ENCODE peak calls at places on chromosomes 16 and 17, in four cellular contexts. X, G, H and C are unnamed samples.

GRCh38 chr16:66400503-66401380 is 26.4 kb upstream of the BEAN1 start:
- DNase-seq in G (no peak), H (no peak), X (no peak), C (no peak)

GRCh38 chr17:36525888-36526287 is 8.8 kb downstream of the MYO19 start:
- DNase-seq in H (no peak), X (no peak), G (no peak), C (no peak)

GRCh38 chr17:34624767-34625389 is 45.5 kb downstream of the TMEM132E start:
- DNase-seq in H (no peak), X (no peak), G (no peak), C (no peak)

GRCh38 chr16:642189-643049 is 791 bp downstream of the MCRIP2 start:
- DNase-seq in X (peak), G (no peak), H (no peak), C (no peak)

GRCh38 chr16:65922923-65923322 is 443.6 kb upstream of the CDH5 start:
- DNase-seq in H (no peak), G (no peak), X (no peak), C (no peak)

GRCh38 chr16:83449861-83450260 is 357.9 kb upstream of the HSBP1 start:
- DNase-seq in G (no peak), H (no peak), X (no peak), C (no peak)

GRCh38 chr17:29855686-29856085 is 74.3 kb downstream of the SSH2 start:
- DNase-seq in G (no peak), H (no peak), X (peak), C (no peak)

GRCh38 chr17:43645765-43646481 is 15.8 kb downstream of the MEOX1 start:
- DNase-seq in X (peak), G (no peak), H (no peak), C (no peak)

GRCh38 chr16:88454315-88455057 is 1.4 kb downstream of the ZFPM1 start:
- DNase-seq in H (peak), X (peak), G (no peak), C (no peak)

GRCh38 chr16:11155284-11155806 is 100.7 kb downstream of the SOCS1 start:
- DNase-seq in X (peak), G (no peak), H (no peak), C (no peak)

GRCh38 chr17:8696951-8697745 is 47.5 kb downstream of the CCDC42 start:
- DNase-seq in H (no peak), G (no peak), X (peak), C (peak)

GRCh38 chr17:75338335-75338734 is 49.1 kb upstream of the SLC25A19 start:
- DNase-seq in G (no peak), H (no peak), X (peak), C (no peak)

GRCh38 chr16:73086108-73086507 is 38.2 kb upstream of the ZFHX3 start:
- DNase-seq in H (no peak), X (no peak), G (no peak), C (no peak)

GRCh38 chr16:719815-720506 is 985 bp upstream of the ANTKMT start:
- DNase-seq in G (no peak), X (no peak), H (no peak), C (peak)

GRCh38 chr17:65785109-65785508 is 223.7 kb upstream of the AXIN2 start:
- DNase-seq in X (peak), H (no peak), G (peak), C (no peak)

GRCh38 chr17:12985431-12986285 is 32.2 kb downstream of the ELAC2 start:
- DNase-seq in X (no peak), G (no peak), H (no peak), C (no peak)

GRCh38 chr17:50893183-50893993 is 27.2 kb upstream of the TOB1 start:
- DNase-seq in X (peak), G (no peak), H (no peak), C (peak)

GRCh38 chr16:72094266-72094610 is 591 bp downstream of the DHX38 start:
- DNase-seq in H (peak), X (peak), G (no peak), C (no peak)

GRCh38 chr16:64172191-64172590 is 949.7 kb downstream of the CDH11 start:
- DNase-seq in X (no peak), G (no peak), H (no peak), C (no peak)

GRCh38 chr17:75763269-75763607 is 1.8 kb downstream of the GALK1 start:
- DNase-seq in H (no peak), X (no peak), G (no peak), C (no peak)

GRCh38 chr17:56834380-56835258 is 668 bp downstream of the DGKE start:
- DNase-seq in G (peak), H (peak), X (peak), C (peak)

GRCh38 chr17:28078443-28079229 is 36.2 kb downstream of the NLK start:
- DNase-seq in X (peak), G (no peak), H (no peak), C (no peak)

GRCh38 chr16:27097671-27098275 is 31.0 kb downstream of the C16orf82 start:
- DNase-seq in G (no peak), X (no peak), H (no peak), C (no peak)

GRCh38 chr17:60526726-60527125 is 684 bp upstream of the APPBP2 start:
- DNase-seq in X (peak), G (no peak), H (no peak), C (no peak)

GRCh38 chr17:81869221-81870154 is 1.6 kb downstream of the ARHGDIA start:
- DNase-seq in X (peak), G (no peak), H (peak), C (peak)

GRCh38 chr16:25692734-25693508 is 1.2 kb downstream of the HS3ST4 start:
- DNase-seq in G (no peak), H (no peak), X (no peak), C (peak)

GRCh38 chr16:76729525-76729924 is 452.3 kb downstream of the CNTNAP4 start:
- DNase-seq in H (no peak), G (peak), X (peak), C (no peak)

GRCh38 chr17:10327640-10328039 is 45.2 kb downstream of the MYH13 start:
- DNase-seq in G (peak), X (peak), H (peak), C (peak)

GRCh38 chr17:77287432-77288068 is 146.8 kb downstream of the SEC14L1 start:
- DNase-seq in H (no peak), X (peak), G (peak), C (peak)

GRCh38 chr16:87895641-87896141 is 26.4 kb upstream of the SLC7A5 start:
- DNase-seq in X (peak), H (peak), G (no peak), C (no peak)

GRCh38 chr17:38751803-38752118 is 780 bp upstream of the PSMB3 start:
- DNase-seq in X (peak), H (peak), G (peak), C (peak)

GRCh38 chr16:3881499-3881995 is 1.0 kb upstream of the CREBBP start:
- DNase-seq in X (no peak), H (no peak), G (no peak), C (no peak)

GRCh38 chr16:67151431-67152097 is 766 bp upstream of the B3GNT9 start:
- DNase-seq in G (no peak), X (no peak), H (no peak), C (peak)

GRCh38 chr16:57115504-57116182 is 23.3 kb downstream of the CPNE2 start:
- DNase-seq in X (peak), G (no peak), H (no peak), C (no peak)

GRCh38 chr16:4825196-4825595 is 21.9 kb downstream of the GLYR1 start:
- DNase-seq in X (no peak), G (no peak), H (no peak), C (no peak)

GRCh38 chr17:41329279-41329925 is 13.9 kb upstream of the KRTAP17-1 start:
- DNase-seq in H (no peak), G (peak), X (peak), C (peak)

GRCh38 chr16:87320510-87321227 is 3.5 kb upstream of the C16orf95 start:
- DNase-seq in X (no peak), H (no peak), G (no peak), C (no peak)

GRCh38 chr16:21001262-21001661 is 100.7 kb downstream of the LYRM1 start:
- DNase-seq in G (peak), H (no peak), X (peak), C (peak)